ENCODE peak calls at places on chromosome 18, in nine cellular contexts. E is left colon; X is activated T-cell treated with anti-CD3 and anti-CD28 coated beads, Interleukin-2, amount 50 U/mL, for 72 hours; N is astrocyte of the spinal cord; U is HS-5; L is spleen; Z is DMS153; I is C1 segment of cervical spinal cord; G is WERI-Rb-1. K is an unnamed sample.

GRCh38 chr18:74316257-74317180 is 880 bp downstream of the C18orf63 start:
- DNase-seq in G (no peak), Z (no peak), U (peak; percentile 61), X (no peak), I (no peak), L (no peak), N (peak; percentile 67), E (no peak), K (peak; percentile 13)

GRCh38 chr18:8998481-8999217 is 103.8 kb upstream of the NDUFV2 start:
- DNase-seq in Z (no peak), G (peak; percentile 67), N (no peak), I (no peak), L (no peak), E (no peak), U (no peak), X (no peak), K (no peak)

GRCh38 chr18:61825386-61825785 is 67.4 kb downstream of the RNF152 start:
- DNase-seq in U (no peak), Z (no peak), I (no peak), X (no peak), G (no peak), L (no peak), N (peak; percentile 63), E (no peak), K (no peak)

GRCh38 chr18:26566874-26567273 is 18.5 kb upstream of the KCTD1 start:
- DNase-seq in N (no peak), U (no peak), L (no peak), E (no peak), X (no peak), Z (no peak), I (no peak), G (no peak), K (no peak)

GRCh38 chr18:10454800-10455550 is 540 bp downstream of the APCDD1 start:
- DNase-seq in Z (no peak), E (no peak), U (no peak), N (no peak), I (no peak), L (no peak), G (peak; percentile 25), X (no peak), K (no peak)

GRCh38 chr18:35441857-35442595 is 55.7 kb downstream of the INO80C start:
- DNase-seq in I (no peak), G (no peak), U (no peak), Z (no peak), N (peak; percentile 18), E (no peak), X (no peak), L (no peak), K (peak; percentile 88)

GRCh38 chr18:46343940-46344372 is 239.8 kb downstream of the HAUS1 start:
- DNase-seq in G (no peak), E (peak; percentile 37), N (no peak), X (peak; percentile 45), I (no peak), L (peak; percentile 88), U (no peak), Z (peak; percentile 84), K (no peak)

GRCh38 chr18:27685807-27686412 is 491.0 kb downstream of the CDH2 start:
- DNase-seq in I (no peak), X (no peak), U (peak; percentile 24), N (peak; percentile 56), Z (no peak), L (no peak), E (no peak), G (peak; percentile 43), K (no peak)

GRCh38 chr18:63346471-63347183 is 20.4 kb downstream of the KDSR start:
- DNase-seq in N (peak; percentile 10), X (no peak), G (no peak), I (no peak), L (no peak), E (no peak), Z (no peak), U (no peak), K (peak; percentile 90)

GRCh38 chr18:25814841-25815458 is 275.5 kb downstream of the SS18 start:
- DNase-seq in U (no peak), N (no peak), X (no peak), L (no peak), E (no peak), G (no peak), I (no peak), Z (no peak), K (no peak)

GRCh38 chr18:44885507-44885906 is 204.8 kb downstream of the SETBP1 start:
- DNase-seq in X (no peak), Z (no peak), G (no peak), N (no peak), E (no peak), I (no peak), U (no peak), L (no peak), K (no peak)

GRCh38 chr18:48787523-48788151 is 163.1 kb downstream of the SMAD7 start:
- DNase-seq in U (no peak), N (peak; percentile 32), L (peak; percentile 66), G (no peak), Z (no peak), E (peak; percentile 18), X (no peak), I (no peak), K (no peak)

GRCh38 chr18:77557030-77557429 is 307.4 kb downstream of the GALR1 start:
- DNase-seq in N (peak; percentile 12), Z (no peak), X (no peak), U (no peak), L (no peak), G (no peak), E (no peak), I (no peak), K (no peak)

GRCh38 chr18:11268691-11269686 is 119.6 kb upstream of the PIEZO2 start:
- DNase-seq in N (peak; percentile 60), U (no peak), X (no peak), L (no peak), E (no peak), Z (no peak), I (no peak), G (no peak), K (no peak)

GRCh38 chr18:62998443-62998842 is 283.1 kb downstream of the PHLPP1 start:
- DNase-seq in Z (no peak), L (peak; percentile 47), I (no peak), E (no peak), U (no peak), X (no peak), N (no peak), G (no peak), K (no peak)

GRCh38 chr18:60174832-60175231 is 197.7 kb downstream of the MC4R start:
- DNase-seq in I (no peak), L (no peak), Z (no peak), X (no peak), G (no peak), N (no peak), E (no peak), U (no peak), K (no peak)

GRCh38 chr18:9419956-9420631 is 55.2 kb upstream of the RALBP1 start:
- DNase-seq in I (no peak), L (no peak), Z (no peak), N (peak; percentile 17), E (no peak), X (no peak), G (no peak), U (peak; percentile 41), K (peak; percentile 18)

GRCh38 chr18:32612651-32613050 is 142.0 kb upstream of the GAREM1 start:
- DNase-seq in I (no peak), E (no peak), N (no peak), U (no peak), X (no peak), Z (peak; percentile 88), L (no peak), G (no peak), K (no peak)

GRCh38 chr18:57561728-57562423 is 24.6 kb downstream of the FECH start:
- DNase-seq in U (no peak), I (no peak), E (no peak), G (peak; percentile 49), X (peak; percentile 13), L (no peak), Z (peak; percentile 21), N (peak; percentile 55), K (no peak)

GRCh38 chr18:57839942-57840381 is 36.8 kb upstream of the ATP8B1 start:
- DNase-seq in N (peak; percentile 71), Z (no peak), G (no peak), U (peak; percentile 86), I (no peak), E (no peak), L (no peak), X (no peak), K (peak; percentile 92)